ENCODE peak calls at places on chromosomes 1 and 21, in four cellular contexts. U, B, S and H are unnamed samples.

GRCh38 chr21:29232601-29233541 is 65.9 kb upstream of the BACH1 start:
- DNase-seq in S (peak), B (no peak), U (peak), H (no peak)

GRCh38 chr1:30953685-30954084 is 45.1 kb upstream of the SDC3 start:
- DNase-seq in B (no peak), S (no peak), U (no peak), H (peak)

GRCh38 chr1:58901008-58901407 is 117.2 kb upstream of the JUN start:
- DNase-seq in B (no peak), U (no peak), S (no peak), H (no peak)

GRCh38 chr1:224592636-224593579 is 23.2 kb upstream of the CNIH3 start:
- DNase-seq in B (no peak), S (peak), U (peak), H (no peak)

GRCh38 chr1:202034683-202035462 is 24.5 kb downstream of the ELF3 start:
- DNase-seq in S (peak), B (peak), U (peak), H (peak)

GRCh38 chr1:205456868-205457724 is 1.3 kb upstream of the BLACAT1 start:
- DNase-seq in S (no peak), B (no peak), U (no peak), H (peak)

GRCh38 chr21:41681336-41681801 is 85.5 kb downstream of the RIPK4 start:
- DNase-seq in B (peak), U (no peak), S (no peak), H (peak)

GRCh38 chr21:45889961-45890360 is 91.6 kb upstream of the COL6A1 start:
- DNase-seq in U (no peak), S (no peak), B (no peak), H (no peak)

GRCh38 chr1:222334026-222334680 is 213.8 kb downstream of the HHIPL2 start:
- DNase-seq in U (no peak), B (no peak), S (peak), H (no peak)

DNA sequence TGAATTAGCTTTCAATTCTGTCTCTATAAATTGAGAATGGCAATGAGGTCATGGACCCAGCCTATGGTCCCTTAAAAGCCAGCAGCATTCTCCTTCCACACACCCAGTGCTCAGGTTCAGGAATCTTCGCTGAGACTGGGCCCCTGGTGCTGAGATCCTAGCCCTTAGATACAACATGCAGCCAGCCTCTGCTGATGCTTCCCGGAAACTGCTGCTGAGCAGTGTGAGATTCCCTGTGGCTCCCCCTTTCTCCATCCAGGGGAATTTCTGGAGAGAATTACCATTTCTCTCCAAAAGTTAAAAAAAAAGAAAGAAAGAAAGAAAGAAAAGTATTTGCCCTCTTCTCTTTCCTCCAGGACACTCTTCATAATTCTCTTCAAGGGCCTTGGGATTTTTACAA is 31.7 kb upstream of the RALGPS2 start:
- DNase-seq in B (no peak), U (no peak), S (peak), H (no peak)
- TF ChIP-seq CTCF in B (no peak), U (no peak), S (peak), H (no peak)

DNA sequence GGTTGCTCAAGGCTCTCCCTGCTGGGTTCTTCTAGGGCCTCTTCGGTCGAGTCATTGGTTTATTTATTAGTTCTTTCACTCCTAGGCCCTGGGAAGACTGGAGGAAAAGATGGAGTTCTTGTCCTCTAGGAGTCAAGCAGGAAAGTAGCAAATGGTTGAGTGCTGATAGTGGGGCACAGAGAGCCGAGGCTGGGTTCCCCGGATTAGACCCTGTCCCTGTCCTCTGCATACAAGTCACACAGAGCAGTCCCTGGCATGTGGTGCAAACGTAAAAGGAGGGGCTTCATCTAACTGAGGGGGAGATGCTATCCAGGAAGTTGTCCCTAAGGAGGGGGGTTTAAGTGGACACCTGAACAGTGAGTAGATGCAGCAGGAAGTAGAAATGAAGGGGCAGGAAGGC is 19.2 kb upstream of the KCNE2 start:
- DNase-seq in U (no peak), B (no peak), S (no peak), H (no peak)
- H3K27ac ChIP-seq in U (no peak), B (no peak), S (no peak), H (no peak)

GRCh38 chr1:28545246-28545628 is 7.6 kb upstream of the TRNAU1AP start:
- DNase-seq in U (no peak), S (no peak), B (no peak), H (no peak)

GRCh38 chr1:28537457-28538199 is 15.3 kb upstream of the TRNAU1AP start:
- DNase-seq in S (no peak), U (no peak), B (no peak), H (no peak)

GRCh38 chr1:28538286-28538685 is 14.6 kb upstream of the TRNAU1AP start:
- DNase-seq in U (no peak), B (no peak), S (no peak), H (peak)

GRCh38 chr1:28535180-28535579 is 17.7 kb upstream of the TRNAU1AP start:
- DNase-seq in S (no peak), U (no peak), B (no peak), H (no peak)

GRCh38 chr1:28540651-28541050 is 12.2 kb upstream of the TRNAU1AP start:
- DNase-seq in S (no peak), U (no peak), B (no peak), H (no peak)
- TF ChIP-seq CTCF in S (no peak), U (peak), B (no peak), H (no peak)

GRCh38 chr21:33229776-33230517 is at the start of gene IFNAR2:
- DNase-seq in S (peak), B (peak), U (peak), H (peak)
- H3K27ac ChIP-seq in S (peak), B (peak), U (peak), H (peak)

GRCh38 chr1:9787702-9788101 is 36.1 kb downstream of the CLSTN1 start:
- DNase-seq in U (no peak), B (peak), S (no peak), H (no peak)

GRCh38 chr1:9782897-9783296 is 40.9 kb downstream of the CLSTN1 start:
- DNase-seq in S (no peak), B (no peak), U (no peak), H (no peak)

GRCh38 chr1:9785406-9785805 is 38.4 kb downstream of the CLSTN1 start:
- DNase-seq in B (no peak), S (no peak), U (no peak), H (no peak)

GRCh38 chr1:9782116-9782751 is 41.5 kb downstream of the CLSTN1 start:
- DNase-seq in S (no peak), U (peak), B (no peak), H (no peak)

GRCh38 chr1:9784508-9785133 is 39.1 kb downstream of the CLSTN1 start:
- DNase-seq in B (peak), S (peak), U (peak), H (peak)
- TF ChIP-seq CTCF in B (peak), S (peak), U (peak), H (peak)

GRCh38 chr1:108953452-108953851 is 9.8 kb downstream of the CLCC1 start:
- DNase-seq in B (no peak), S (no peak), U (no peak), H (no peak)

GRCh38 chr1:108951242-108951641 is 12.0 kb downstream of the CLCC1 start:
- DNase-seq in S (no peak), B (no peak), U (no peak), H (no peak)

GRCh38 chr1:108949044-108949443 is 14.2 kb downstream of the CLCC1 start:
- DNase-seq in B (no peak), S (no peak), U (no peak), H (no peak)

GRCh38 chr1:108947871-108948525 is 15.3 kb downstream of the CLCC1 start:
- DNase-seq in U (no peak), S (peak), B (no peak), H (no peak)
- H3K27ac ChIP-seq in U (no peak), S (no peak), B (no peak), H (peak)

GRCh38 chr1:170063109-170063826 is 11.2 kb downstream of the KIFAP3 start:
- DNase-seq in S (no peak), U (peak), B (no peak), H (no peak)

GRCh38 chr1:170071378-170071777 is 3.1 kb downstream of the KIFAP3 start:
- DNase-seq in B (no peak), S (no peak), U (no peak), H (no peak)

GRCh38 chr1:170068923-170069322 is 5.6 kb downstream of the KIFAP3 start:
- DNase-seq in B (no peak), S (no peak), U (no peak), H (no peak)

GRCh38 chr1:170067253-170067819 is 7.2 kb downstream of the KIFAP3 start:
- DNase-seq in S (peak), U (no peak), B (peak), H (no peak)
- TF ChIP-seq CTCF in S (no peak), U (no peak), B (no peak), H (no peak)